ENCODE peak calls at places on chromosome 10, in five cellular contexts. One of them, this sample, is unnamed.

GRCh38 chr10:6770846-6771245 is 190.8 kb upstream of the PRKCQ start:
- DNase-seq in esophagus squamous epithelium: no peak
- DNase-seq in body of pancreas: no peak
- DNase-seq in spleen: no peak
- DNase-seq in sigmoid colon: no peak
- DNase-seq in this sample: no peak

GRCh38 chr10:102673235-102673634 is 29.0 kb downstream of the TRIM8 start:
- DNase-seq in spleen: no peak
- DNase-seq in esophagus squamous epithelium: no peak
- DNase-seq in sigmoid colon: peak
- DNase-seq in body of pancreas: no peak
- DNase-seq in this sample: no peak

GRCh38 chr10:123348721-123349120 is 194.5 kb downstream of the BUB3 start:
- DNase-seq in esophagus squamous epithelium: no peak
- DNase-seq in body of pancreas: no peak
- DNase-seq in spleen: no peak
- DNase-seq in sigmoid colon: no peak
- DNase-seq in this sample: no peak

GRCh38 chr10:113488186-113488585 is 64.7 kb upstream of the HABP2 start:
- DNase-seq in body of pancreas: no peak
- DNase-seq in spleen: no peak
- DNase-seq in esophagus squamous epithelium: no peak
- DNase-seq in sigmoid colon: no peak
- DNase-seq in this sample: no peak

GRCh38 chr10:78579995-78580394 is 488.8 kb upstream of the ZMIZ1 start:
- DNase-seq in spleen: no peak
- DNase-seq in sigmoid colon: peak
- DNase-seq in esophagus squamous epithelium: no peak
- DNase-seq in body of pancreas: peak
- DNase-seq in this sample: no peak

GRCh38 chr10:18532881-18533535 is 118.4 kb downstream of the NSUN6 start:
- DNase-seq in sigmoid colon: no peak
- DNase-seq in body of pancreas: no peak
- DNase-seq in esophagus squamous epithelium: no peak
- DNase-seq in spleen: no peak
- DNase-seq in this sample: no peak

GRCh38 chr10:6396652-6397051 is 183.4 kb downstream of the PRKCQ start:
- DNase-seq in sigmoid colon: no peak
- DNase-seq in esophagus squamous epithelium: no peak
- DNase-seq in body of pancreas: no peak
- DNase-seq in spleen: no peak
- DNase-seq in this sample: no peak

GRCh38 chr10:77857272-77857671 is 69.3 kb downstream of the DLG5 start:
- DNase-seq in spleen: peak
- DNase-seq in body of pancreas: no peak
- DNase-seq in esophagus squamous epithelium: no peak
- DNase-seq in sigmoid colon: no peak
- DNase-seq in this sample: no peak

GRCh38 chr10:81576336-81576735 is 298.7 kb upstream of the NRG3 start:
- DNase-seq in body of pancreas: no peak
- DNase-seq in sigmoid colon: no peak
- DNase-seq in esophagus squamous epithelium: no peak
- DNase-seq in spleen: no peak
- DNase-seq in this sample: no peak

GRCh38 chr10:59907918-59908807 is 1.8 kb upstream of the CCDC6 start:
- DNase-seq in spleen: no peak
- DNase-seq in body of pancreas: peak
- DNase-seq in esophagus squamous epithelium: no peak
- DNase-seq in sigmoid colon: peak
- DNase-seq in this sample: no peak
- TF ChIP-seq POLR2A in spleen: peak
- TF ChIP-seq POLR2A in body of pancreas: peak
- TF ChIP-seq POLR2A in esophagus squamous epithelium: no peak
- TF ChIP-seq POLR2A in sigmoid colon: peak
- TF ChIP-seq POLR2A in this sample: no peak

DNA sequence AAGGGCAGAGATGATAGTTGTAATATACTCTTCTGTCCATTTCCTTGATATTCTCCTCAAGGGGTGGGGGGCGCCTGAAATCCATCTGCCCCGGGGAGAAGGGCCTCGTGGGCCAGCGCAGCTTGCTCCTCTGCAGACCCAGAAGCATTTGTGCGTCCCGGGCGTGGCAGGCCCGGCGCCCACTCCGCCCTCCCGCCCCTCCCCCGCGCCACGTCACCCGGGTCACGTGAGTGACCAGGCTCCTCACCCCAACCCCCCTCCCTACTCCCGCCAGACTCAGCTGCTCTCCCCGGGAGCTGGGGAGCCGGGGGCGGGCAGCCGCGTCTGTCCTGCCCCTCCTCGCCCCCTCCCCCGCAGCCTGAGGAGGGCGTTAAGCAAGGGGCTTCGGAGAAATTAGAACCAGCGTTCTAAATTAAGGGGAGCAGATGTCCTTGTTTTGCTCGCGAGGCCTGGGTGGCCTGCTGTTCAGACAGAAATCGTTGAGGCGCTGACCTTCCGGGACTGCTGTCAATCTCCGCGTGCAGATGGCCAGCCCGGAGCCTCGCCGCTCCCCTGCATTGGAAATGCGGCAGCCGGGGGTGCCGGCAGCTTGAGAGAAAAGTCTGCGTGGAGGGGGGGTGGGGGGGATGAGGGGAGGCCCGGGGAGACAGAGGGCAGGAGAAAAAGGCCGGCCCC is 102.1 kb upstream of the ZNF438 start:
- DNase-seq in sigmoid colon: peak
- DNase-seq in spleen: peak
- DNase-seq in esophagus squamous epithelium: no peak
- DNase-seq in body of pancreas: peak
- DNase-seq in this sample: no peak
- TF ChIP-seq POLR2A in sigmoid colon: peak
- TF ChIP-seq POLR2A in spleen: peak
- TF ChIP-seq POLR2A in esophagus squamous epithelium: no peak
- TF ChIP-seq POLR2A in body of pancreas: peak
- TF ChIP-seq POLR2A in this sample: no peak

GRCh38 chr10:110210663-110211454 is 3.5 kb downstream of the MXI1 start:
- DNase-seq in spleen: peak
- DNase-seq in body of pancreas: peak
- DNase-seq in esophagus squamous epithelium: peak
- DNase-seq in sigmoid colon: peak
- DNase-seq in this sample: peak
- TF ChIP-seq POLR2A in spleen: no peak
- TF ChIP-seq POLR2A in body of pancreas: peak
- TF ChIP-seq POLR2A in esophagus squamous epithelium: no peak
- TF ChIP-seq POLR2A in sigmoid colon: peak
- TF ChIP-seq POLR2A in this sample: no peak

GRCh38 chr10:99984635-99985034 is 25.1 kb downstream of the DNMBP start:
- DNase-seq in body of pancreas: no peak
- DNase-seq in spleen: no peak
- DNase-seq in esophagus squamous epithelium: no peak
- DNase-seq in sigmoid colon: no peak
- DNase-seq in this sample: no peak
- TF ChIP-seq POLR2A in body of pancreas: no peak
- TF ChIP-seq POLR2A in spleen: no peak
- TF ChIP-seq POLR2A in esophagus squamous epithelium: no peak
- TF ChIP-seq POLR2A in sigmoid colon: no peak
- TF ChIP-seq POLR2A in this sample: no peak

GRCh38 chr10:45374451-45375052 is 536 bp downstream of the ALOX5 start:
- DNase-seq in esophagus squamous epithelium: no peak
- DNase-seq in spleen: peak
- DNase-seq in body of pancreas: no peak
- DNase-seq in sigmoid colon: no peak
- DNase-seq in this sample: no peak

GRCh38 chr10:45375101-45375500 is 1.1 kb downstream of the ALOX5 start:
- DNase-seq in sigmoid colon: no peak
- DNase-seq in spleen: peak
- DNase-seq in esophagus squamous epithelium: no peak
- DNase-seq in body of pancreas: no peak
- DNase-seq in this sample: no peak

GRCh38 chr10:45372251-45372951 is 1.6 kb upstream of the ALOX5 start:
- DNase-seq in spleen: no peak
- DNase-seq in body of pancreas: no peak
- DNase-seq in sigmoid colon: no peak
- DNase-seq in esophagus squamous epithelium: no peak
- DNase-seq in this sample: no peak

GRCh38 chr10:45373003-45373782 is 823 bp upstream of the ALOX5 start:
- DNase-seq in body of pancreas: no peak
- DNase-seq in esophagus squamous epithelium: no peak
- DNase-seq in spleen: peak
- DNase-seq in sigmoid colon: no peak
- DNase-seq in this sample: no peak

GRCh38 chr10:45373783-45374450 is at the start of gene ALOX5:
- DNase-seq in esophagus squamous epithelium: no peak
- DNase-seq in spleen: peak
- DNase-seq in body of pancreas: peak
- DNase-seq in sigmoid colon: no peak
- DNase-seq in this sample: no peak
- TF ChIP-seq POLR2A in esophagus squamous epithelium: no peak
- TF ChIP-seq POLR2A in spleen: no peak
- TF ChIP-seq POLR2A in body of pancreas: peak
- TF ChIP-seq POLR2A in sigmoid colon: no peak
- TF ChIP-seq POLR2A in this sample: no peak

GRCh38 chr10:124742418-124743187 is 1.6 kb downstream of the FAM53B start:
- DNase-seq in spleen: peak
- DNase-seq in body of pancreas: no peak
- DNase-seq in esophagus squamous epithelium: no peak
- DNase-seq in sigmoid colon: peak
- DNase-seq in this sample: peak
- TF ChIP-seq POLR2A in spleen: no peak
- TF ChIP-seq POLR2A in body of pancreas: no peak
- TF ChIP-seq POLR2A in esophagus squamous epithelium: no peak
- TF ChIP-seq POLR2A in sigmoid colon: no peak
- TF ChIP-seq POLR2A in this sample: no peak

GRCh38 chr10:50419756-50420155 is 168.4 kb upstream of the ASAH2 start:
- DNase-seq in spleen: no peak
- DNase-seq in body of pancreas: no peak
- DNase-seq in esophagus squamous epithelium: no peak
- DNase-seq in sigmoid colon: no peak
- DNase-seq in this sample: no peak
- TF ChIP-seq POLR2A in spleen: no peak
- TF ChIP-seq POLR2A in body of pancreas: no peak
- TF ChIP-seq POLR2A in esophagus squamous epithelium: no peak
- TF ChIP-seq POLR2A in sigmoid colon: no peak
- TF ChIP-seq POLR2A in this sample: no peak

This sample was measured in vagina.